ENCODE peak calls at places on chromosome 2, in six cellular contexts. G, O, B, P, T and U are unnamed samples.

GRCh38 chr2:119746836-119747235 is 12.9 kb upstream of the PTPN4 start:
- DNase-seq in G (peak; percentile 21), O (no peak), B (no peak), P (no peak), T (no peak), U (no peak)

GRCh38 chr2:113822087-113822805 is 65.8 kb upstream of the SLC35F5 start:
- DNase-seq in G (no peak), O (no peak), B (no peak), P (no peak), T (no peak), U (no peak)

GRCh38 chr2:9145752-9146430 is 60.7 kb upstream of the ASAP2 start:
- DNase-seq in G (no peak), O (peak; percentile 70), B (no peak), P (no peak), T (no peak), U (no peak)

GRCh38 chr2:240280621-240281020 is 140.2 kb upstream of the OTOS start:
- DNase-seq in G (no peak), O (no peak), B (no peak), P (no peak), T (no peak), U (no peak)

GRCh38 chr2:222892321-222892720 is 31.5 kb downstream of the ACSL3 start:
- DNase-seq in G (peak; percentile 37), O (no peak), B (no peak), P (no peak), T (no peak), U (no peak)

GRCh38 chr2:148670773-148671172 is 26.2 kb downstream of the EPC2 start:
- DNase-seq in G (peak; percentile 26), O (no peak), B (no peak), P (no peak), T (no peak), U (no peak)

GRCh38 chr2:467543-467891 is 179.6 kb upstream of the ALKAL2 start:
- DNase-seq in G (no peak), O (no peak), B (no peak), P (no peak), T (no peak), U (no peak)

GRCh38 chr2:234841321-234842015 is 110.3 kb upstream of the SH3BP4 start:
- DNase-seq in G (no peak), O (no peak), B (no peak), P (no peak), T (no peak), U (no peak)

GRCh38 chr2:188916831-188917230 is 57.3 kb upstream of the COL3A1 start:
- DNase-seq in G (no peak), O (no peak), B (no peak), P (no peak), T (no peak), U (no peak)

GRCh38 chr2:96138146-96139145 is at the start of gene ASTL:
- DNase-seq in G (peak; percentile 16), O (peak; percentile 96), B (peak; percentile 28), P (peak; percentile 41), T (no peak), U (no peak)

GRCh38 chr2:239140346-239141020 is 260.3 kb downstream of the HDAC4 start:
- DNase-seq in G (peak; percentile 17), O (no peak), B (no peak), P (no peak), T (no peak), U (no peak)

GRCh38 chr2:188142636-188143035 is 149.0 kb upstream of the GULP1 start:
- DNase-seq in G (peak; percentile 55), O (no peak), B (no peak), P (no peak), T (no peak), U (no peak)

GRCh38 chr2:97662895-97663625 is 784 bp downstream of the ACTR1B start:
- DNase-seq in G (peak; percentile 78), O (peak; percentile 90), B (peak; percentile 90), P (peak; percentile 82), T (peak; percentile 60), U (peak; percentile 77)

GRCh38 chr2:231877533-231878456 is 48.4 kb downstream of the NPPC start:
- DNase-seq in G (peak; percentile 31), O (peak; percentile 39), B (peak; percentile 65), P (no peak), T (no peak), U (no peak)

GRCh38 chr2:25804338-25804737 is 73.9 kb downstream of the ASXL2 start:
- DNase-seq in G (no peak), O (no peak), B (no peak), P (no peak), T (no peak), U (no peak)

GRCh38 chr2:2650608-2651375 is 319.7 kb upstream of the MYT1L start:
- DNase-seq in G (no peak), O (no peak), B (no peak), P (no peak), T (no peak), U (no peak)
- TF ChIP-seq CTCF in G (no peak), O (no peak), B (no peak), P (no peak), T (no peak), U (no peak)

GRCh38 chr2:241598487-241598886 is 38.5 kb downstream of the THAP4 start:
- DNase-seq in G (no peak), O (peak; percentile 63), B (no peak), P (no peak), T (no peak), U (no peak)
- TF ChIP-seq CTCF in G (peak; percentile 34), O (peak; percentile 50), B (peak; percentile 32), P (peak; percentile 12), T (no peak), U (no peak)

DNA sequence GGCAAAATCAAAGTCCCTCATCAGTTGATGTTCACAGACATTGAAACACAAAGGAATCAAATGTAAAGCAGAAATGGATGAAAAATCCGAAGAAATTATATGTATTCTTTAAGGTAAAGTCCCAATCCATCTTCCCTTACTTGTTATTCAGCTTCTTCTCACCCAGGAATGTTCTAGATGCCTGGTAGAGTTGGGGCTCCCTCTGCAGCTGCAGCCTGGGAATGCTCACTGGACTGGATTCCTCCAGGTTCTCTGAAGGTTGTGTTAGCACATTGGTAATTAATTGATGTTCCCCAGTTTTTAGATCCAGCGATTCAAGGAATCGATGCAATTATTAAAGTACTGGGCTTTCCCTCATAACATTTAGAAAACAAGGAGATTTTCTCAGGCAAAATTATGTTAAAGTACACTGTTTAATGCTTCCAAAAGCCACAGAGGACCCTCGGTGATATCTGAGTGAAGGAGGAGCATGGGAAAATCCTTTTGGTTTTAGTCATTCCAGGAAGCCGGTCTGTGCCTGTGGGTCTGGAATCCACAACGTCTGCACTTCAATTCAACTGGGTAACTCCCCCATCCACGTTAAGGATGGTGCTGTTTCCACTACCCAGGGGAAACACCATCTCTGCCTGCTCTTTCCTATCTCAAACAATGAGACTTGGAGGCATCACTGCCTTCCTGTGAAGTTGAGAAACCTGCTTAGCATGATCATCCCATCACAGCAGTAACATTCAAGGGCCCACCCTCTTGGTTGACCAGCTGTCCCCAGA is 22.0 kb downstream of the NTSR2 start:
- DNase-seq in G (no peak), O (peak; percentile 67), B (peak; percentile 30), P (no peak), T (no peak), U (no peak)
- TF ChIP-seq CTCF in G (peak; percentile 34), O (peak; percentile 63), B (peak; percentile 58), P (no peak), T (no peak), U (peak; percentile 33)

DNA sequence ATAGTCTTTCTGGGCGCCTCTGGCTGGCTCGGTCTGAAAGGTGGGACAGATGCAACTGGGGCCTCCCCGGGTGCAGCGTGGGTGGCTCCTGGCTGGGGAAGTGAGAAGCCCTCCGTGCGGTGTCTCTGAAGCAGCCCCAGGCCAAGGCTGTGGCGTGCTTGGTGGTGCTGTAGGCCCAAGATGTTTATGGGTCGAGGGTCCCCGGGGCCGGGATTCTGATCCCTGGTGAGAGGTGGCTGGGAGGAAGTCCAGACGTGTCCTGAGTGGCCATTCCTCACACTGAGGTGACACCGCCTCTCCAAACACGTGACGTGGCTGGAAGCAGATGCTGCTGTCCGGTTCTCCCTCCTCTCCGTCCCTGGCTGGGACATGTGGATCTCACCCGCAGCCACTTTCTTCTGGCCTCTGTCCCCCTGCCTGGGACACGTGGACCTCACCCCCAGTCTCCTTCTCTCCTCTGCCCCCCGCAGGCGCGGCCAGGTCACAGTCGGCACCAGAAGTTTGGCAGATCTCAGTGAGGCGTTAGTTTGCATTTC is 12.6 kb downstream of the RTP5 start:
- DNase-seq in G (no peak), O (peak; percentile 73), B (no peak), P (peak; percentile 56), T (no peak), U (peak; percentile 46)
- TF ChIP-seq CTCF in G (no peak), O (peak; percentile 32), B (peak; percentile 16), P (no peak), T (no peak), U (no peak)

GRCh38 chr2:235936493-235936892 is 231.7 kb downstream of the GBX2 start:
- DNase-seq in G (no peak), O (peak; percentile 76), B (no peak), P (no peak), T (no peak), U (no peak)
- TF ChIP-seq CTCF in G (peak; percentile 41), O (peak; percentile 79), B (peak; percentile 64), P (no peak), T (no peak), U (peak; percentile 16)

DNA sequence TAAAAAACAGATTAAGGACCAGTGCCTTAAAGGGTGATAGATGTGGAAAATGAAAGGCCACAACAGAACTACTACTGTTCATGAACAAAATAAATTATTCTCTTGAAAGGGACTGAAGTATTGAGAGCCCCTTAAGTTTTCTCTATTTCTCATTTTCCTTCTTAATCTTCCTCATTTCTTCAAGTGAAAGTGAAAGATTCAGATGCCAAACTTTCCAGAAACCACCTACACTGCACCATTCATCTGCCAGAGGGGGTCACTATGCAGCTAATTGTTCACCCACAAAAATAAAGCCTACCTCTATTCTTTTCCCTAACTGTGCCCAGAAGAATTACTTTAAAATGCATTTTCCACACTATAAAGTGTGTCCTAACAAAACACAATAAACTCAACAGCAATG is 140.1 kb downstream of the NR4A2 start:
- DNase-seq in G (no peak), O (no peak), B (no peak), P (no peak), T (no peak), U (no peak)
- TF ChIP-seq CTCF in G (peak; percentile 17), O (peak; percentile 44), B (peak; percentile 13), P (peak; percentile 22), T (no peak), U (peak; percentile 28)

GRCh38 chr2:168247341-168248305 is at the start of gene STK39:
- DNase-seq in G (peak; percentile 80), O (peak; percentile 94), B (peak; percentile 40), P (peak; percentile 83), T (peak; percentile 71), U (peak; percentile 83)
- TF ChIP-seq CTCF in G (no peak), O (peak; percentile 49), B (peak; percentile 21), P (no peak), T (no peak), U (no peak)